ENCODE peak calls at places on chromosomes 7 and 10, in five cellular contexts. P, I, K, G and A are unnamed samples. For H3K4me1, the result is how much of the 10 kb centered on the place peaks cover.

GRCh38 chr10:68153473-68154210 is 44.4 kb downstream of the MYPN start:
- DNase-seq in G (peak), P (no peak), I (no peak), K (peak), A (peak)

GRCh38 chr7:41255716-41256115 is 447.2 kb downstream of the INHBA start:
- DNase-seq in P (no peak), G (no peak), K (no peak), I (no peak), A (no peak)

GRCh38 chr7:117791877-117792780 is 81.1 kb downstream of the CTTNBP2 start:
- DNase-seq in I (no peak), P (no peak), G (no peak), K (no peak), A (no peak)

GRCh38 chr7:154918741-154919140 is 84.2 kb downstream of the PAXIP1 start:
- DNase-seq in I (no peak), P (no peak), G (no peak), K (no peak), A (peak)

GRCh38 chr7:157538735-157539134 is 201.9 kb downstream of the DNAJB6 start:
- DNase-seq in P (no peak), G (no peak), I (no peak), K (no peak), A (no peak)

GRCh38 chr10:71241114-71241898 is 28.9 kb downstream of the UNC5B start:
- DNase-seq in P (no peak), G (no peak), K (peak), I (peak), A (peak)

GRCh38 chr10:50216894-50217293 is 34.4 kb downstream of the ASAH2 start:
- DNase-seq in G (no peak), I (no peak), K (peak), P (no peak), A (no peak)

GRCh38 chr10:50395279-50395678 is 144.0 kb upstream of the ASAH2 start:
- DNase-seq in I (no peak), G (no peak), P (no peak), K (peak), A (no peak)

GRCh38 chr10:78755075-78755695 is 313.6 kb upstream of the ZMIZ1 start:
- DNase-seq in I (no peak), K (no peak), G (no peak), P (no peak), A (no peak)

GRCh38 chr10:122486396-122487080 is 25.2 kb downstream of the HTRA1 start:
- DNase-seq in I (no peak), K (no peak), G (no peak), P (no peak), A (no peak)

GRCh38 chr7:134777470-134777869 is 2.0 kb upstream of the CALD1 start:
- DNase-seq in P (no peak), K (peak), I (no peak), G (no peak), A (no peak)

GRCh38 chr7:25894002-25894901 is 257.7 kb upstream of the NFE2L3 start:
- DNase-seq in I (no peak), K (no peak), G (no peak), P (peak), A (no peak)

DNA sequence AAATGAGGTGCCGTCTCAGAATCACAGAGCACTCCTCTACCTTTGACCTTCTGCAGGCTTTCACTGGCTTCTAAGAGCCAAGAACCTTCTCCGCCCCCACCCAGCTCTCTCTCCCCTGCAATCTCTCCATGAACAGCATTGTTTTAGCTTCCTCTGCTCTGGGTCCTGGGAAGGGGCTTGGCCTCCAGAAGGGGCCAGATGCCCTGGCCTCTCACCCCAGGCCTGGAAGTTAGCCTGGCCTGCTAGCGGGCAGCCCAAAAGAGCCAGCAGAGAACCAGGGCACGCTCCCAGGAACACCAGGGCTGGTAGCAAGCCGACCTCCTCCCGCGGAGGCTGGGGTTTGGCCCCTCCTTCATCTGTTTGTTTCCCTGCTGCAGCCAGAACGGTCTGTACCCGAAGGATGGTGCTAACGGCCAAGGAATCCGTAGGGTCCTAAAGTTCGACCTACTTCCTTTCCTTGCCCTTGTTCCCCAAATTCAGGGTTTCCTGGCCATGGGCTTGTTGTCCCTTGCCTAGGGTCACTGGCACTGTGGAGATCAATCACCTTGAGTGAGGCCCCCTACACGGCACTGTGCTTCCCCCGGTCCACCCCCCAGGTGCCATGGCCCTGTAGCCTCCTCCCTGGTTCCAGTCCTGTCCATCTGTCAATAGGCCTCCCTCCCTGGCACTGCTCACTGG is 18.7 kb upstream of the DDIT4 start:
- DNase-seq in P (peak), K (peak), I (peak), G (no peak), A (peak)
- H3K4me1 ChIP-seq in P (under half), K (under half), I (under half), G (under half), A (under half)

DNA sequence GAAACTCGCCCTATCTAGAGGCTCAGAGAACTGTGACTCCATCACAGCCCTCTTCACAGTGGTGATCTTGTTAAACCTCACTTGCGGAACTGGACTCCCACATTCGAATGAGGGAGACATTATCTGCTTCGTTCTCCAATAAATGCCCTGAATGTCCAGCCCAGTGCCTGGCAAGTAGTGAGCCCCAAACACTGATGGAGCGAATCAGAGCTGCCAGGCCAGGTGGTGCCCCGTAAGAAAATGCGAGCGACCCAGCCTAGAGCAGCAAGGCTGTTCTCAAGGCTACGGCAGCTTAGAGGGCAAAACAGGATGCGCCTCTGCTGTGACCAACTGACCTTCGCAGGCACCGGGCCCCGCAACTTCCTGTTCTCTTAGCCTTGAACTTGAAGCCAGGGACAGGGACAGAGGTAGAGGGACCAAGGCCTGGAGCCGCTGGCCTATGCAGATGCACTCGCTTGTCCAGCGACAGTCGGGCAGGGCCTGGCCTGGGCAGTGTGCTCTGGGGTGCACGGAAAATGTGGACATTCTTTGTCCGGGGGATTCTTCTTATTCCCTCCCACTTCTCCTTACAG is 217.6 kb downstream of the TCERG1L start:
- DNase-seq in I (no peak), G (no peak), K (no peak), P (no peak), A (no peak)
- H3K4me1 ChIP-seq in I (under half), G (under half), K (under half), P (under half), A (under half)

GRCh38 chr7:150966002-150966401 is 12.1 kb downstream of the KCNH2 start:
- DNase-seq in P (no peak), K (no peak), I (no peak), G (no peak), A (no peak)

GRCh38 chr7:150967332-150967731 is 10.8 kb downstream of the KCNH2 start:
- DNase-seq in K (no peak), G (no peak), P (no peak), I (no peak), A (no peak)

GRCh38 chr7:150968698-150969482 is 9.2 kb downstream of the KCNH2 start:
- DNase-seq in I (no peak), G (no peak), P (no peak), K (no peak), A (no peak)

GRCh38 chr7:150969483-150969874 is 8.6 kb downstream of the KCNH2 start:
- DNase-seq in G (no peak), P (no peak), I (no peak), K (no peak), A (no peak)

DNA sequence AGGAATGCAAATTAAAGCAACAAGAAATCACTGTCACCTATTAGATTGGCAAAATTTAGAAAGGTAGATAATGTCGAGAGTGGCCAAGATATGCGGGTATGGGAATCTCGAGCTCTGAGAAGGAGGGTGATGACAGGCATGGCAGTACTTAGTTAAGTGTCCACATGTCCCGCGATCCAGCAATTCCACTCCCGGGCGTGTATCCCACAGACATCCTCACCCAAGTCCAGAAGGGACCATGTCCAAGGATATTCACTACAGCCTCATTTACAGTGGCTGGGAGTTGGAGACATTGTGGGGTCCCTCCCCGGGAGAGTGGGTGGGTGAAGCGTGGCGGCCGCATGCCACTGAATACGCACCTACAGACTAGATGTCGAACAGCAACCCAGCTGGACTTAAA is 10.1 kb downstream of the KCNH2 start:
- DNase-seq in G (no peak), I (no peak), K (no peak), P (no peak), A (no peak)
- H3K4me1 ChIP-seq in G (under half), I (under half), K (under half), P (under half), A (half or more)

DNA sequence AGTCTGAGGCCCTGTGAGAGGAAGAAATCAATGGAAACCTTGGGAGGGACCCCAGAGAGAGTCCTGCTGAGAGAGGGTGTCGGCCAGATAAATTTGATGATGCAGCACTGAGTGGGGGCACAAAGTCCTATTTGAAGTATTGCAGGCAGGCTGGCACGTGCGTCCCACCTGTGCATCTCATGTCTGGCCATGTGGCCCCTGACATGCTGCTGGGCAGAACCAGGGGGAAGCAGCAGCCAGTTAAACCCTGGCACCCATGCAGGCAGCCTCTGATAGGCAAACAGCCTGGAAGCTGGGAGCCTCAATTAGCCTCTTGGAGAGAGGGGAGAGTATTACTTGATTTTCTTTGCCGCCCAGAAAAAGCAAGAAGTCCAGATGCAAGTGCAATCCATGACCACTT is 180.9 kb downstream of the PLXNA4 start:
- DNase-seq in I (no peak), P (no peak), G (no peak), K (no peak), A (no peak)
- H3K4me1 ChIP-seq in I (under half), P (under half), G (under half), K (under half), A (half or more)